ENCODE peak calls at places on chromosomes 4 and X, in seven cellular contexts. Q is pancreas, X is cardiac fibroblast, K is prostate gland, U is right lobe of liver, B is stomach, O is choroid plexus epithelial cell. G is an unnamed sample.
A peak's percentile ranks its signal among the peaks of the same experiment; 100 is the strongest.

GRCh38 chr4:57191523-57192034 is 81.4 kb upstream of the IGFBP7 start:
- DNase-seq in Q (peak; percentile 8), X (peak; percentile 17), K (peak; percentile 40), U (no peak), B (no peak), O (peak; percentile 17), G (no peak)

GRCh38 chrX:10156199-10157031 is at the start of gene CLCN4:
- DNase-seq in Q (peak; percentile 58), X (peak; percentile 71), K (peak; percentile 9), U (peak; percentile 74), B (peak; percentile 70), O (peak; percentile 56), G (peak; percentile 72)

GRCh38 chrX:33001107-33001506 is 210.2 kb downstream of the DMD start:
- DNase-seq in Q (no peak), X (no peak), K (no peak), U (no peak), B (no peak), O (no peak), G (no peak)

GRCh38 chr4:108355523-108356208 is 186.9 kb upstream of the LEF1 start:
- DNase-seq in Q (no peak), X (no peak), K (no peak), U (no peak), B (no peak), O (no peak), G (no peak)

GRCh38 chrX:76420237-76420636 is 7.3 kb upstream of the MAGEE1 start:
- DNase-seq in Q (no peak), X (no peak), K (no peak), U (no peak), B (no peak), O (peak; percentile 2), G (no peak)

GRCh38 chr4:146105464-146105863 is 70.1 kb upstream of the LSM6 start:
- DNase-seq in Q (no peak), X (no peak), K (no peak), U (no peak), B (no peak), O (no peak), G (no peak)

GRCh38 chr4:46931981-46932380 is 22.9 kb upstream of the COX7B2 start:
- DNase-seq in Q (peak; percentile 1), X (peak; percentile 48), K (no peak), U (no peak), B (no peak), O (peak; percentile 78), G (peak; percentile 70)

GRCh38 chrX:8052909-8053308 is 118.2 kb downstream of the VCX2 start:
- DNase-seq in Q (no peak), X (no peak), K (no peak), U (no peak), B (no peak), O (no peak), G (no peak)

GRCh38 chrX:48972214-48973164 is 845 bp upstream of the KCND1 start:
- DNase-seq in Q (peak; percentile 22), X (peak; percentile 68), K (no peak), U (no peak), B (peak; percentile 40), O (peak; percentile 57), G (peak; percentile 50)

GRCh38 chr4:37981844-37982720 is 21.9 kb downstream of the PTTG2 start:
- DNase-seq in Q (no peak), X (peak; percentile 33), K (no peak), U (no peak), B (no peak), O (peak; percentile 53), G (peak; percentile 18)

GRCh38 chrX:134484039-134484438 is 24.1 kb downstream of the HPRT1 start:
- DNase-seq in Q (no peak), X (peak; percentile 74), K (no peak), U (no peak), B (no peak), O (peak; percentile 75), G (peak; percentile 78)

GRCh38 chr4:147096667-147097604 is 151.3 kb upstream of the TTC29 start:
- DNase-seq in Q (no peak), X (peak; percentile 77), K (no peak), U (no peak), B (no peak), O (peak; percentile 82), G (peak; percentile 80)

GRCh38 chr4:22091351-22091731 is 142.8 kb upstream of the KCNIP4 start:
- DNase-seq in Q (no peak), X (no peak), K (no peak), U (no peak), B (no peak), O (no peak), G (no peak)

GRCh38 chr4:41981456-41981855 is at the start of gene DCAF4L1:
- DNase-seq in Q (no peak), X (no peak), K (no peak), U (no peak), B (no peak), O (no peak), G (no peak)

GRCh38 chrX:114344756-114345155 is 239.1 kb upstream of the HTR2C start:
- DNase-seq in Q (no peak), X (peak; percentile 61), K (no peak), U (no peak), B (no peak), O (peak; percentile 50), G (peak; percentile 51)

GRCh38 chr4:141099326-141099725 is 33.9 kb downstream of the RNF150 start:
- DNase-seq in Q (no peak), X (no peak), K (no peak), U (no peak), B (no peak), O (peak; percentile 28), G (no peak)

GRCh38 chrX:117989512-117989911 is 127.1 kb downstream of the KLHL13 start:
- DNase-seq in Q (no peak), X (no peak), K (no peak), U (no peak), B (no peak), O (no peak), G (no peak)

GRCh38 chr4:128686032-128686465 is 123.5 kb upstream of the JADE1 start:
- DNase-seq in Q (no peak), X (peak; percentile 47), K (no peak), U (no peak), B (no peak), O (peak; percentile 43), G (peak; percentile 45)

GRCh38 chr4:183412836-183413561 is 31.4 kb upstream of the CDKN2AIP start:
- DNase-seq in Q (no peak), X (no peak), K (no peak), U (no peak), B (no peak), O (no peak), G (no peak)

GRCh38 chrX:10109695-10110094 is 47.1 kb upstream of the CLCN4 start:
- DNase-seq in Q (no peak), X (peak; percentile 19), K (no peak), U (no peak), B (no peak), O (no peak), G (no peak)

GRCh38 chr4:181219783-181220416 is 1023.3 kb upstream of the TENM3 start:
- DNase-seq in Q (no peak), X (no peak), K (no peak), U (no peak), B (no peak), O (no peak), G (no peak)

GRCh38 chr4:76550966-76551780 is 116.1 kb downstream of the SHROOM3 start:
- DNase-seq in Q (no peak), X (no peak), K (no peak), U (no peak), B (no peak), O (peak; percentile 71), G (no peak)

GRCh38 chrX:143615851-143616250 is 20.1 kb downstream of the SLITRK4 start:
- DNase-seq in Q (no peak), X (peak; percentile 32), K (no peak), U (no peak), B (no peak), O (no peak), G (no peak)

GRCh38 chr4:13860126-13860525 is 232.6 kb upstream of the BOD1L1 start:
- DNase-seq in Q (no peak), X (peak; percentile 8), K (no peak), U (no peak), B (no peak), O (peak; percentile 43), G (peak; percentile 10)
- TF ChIP-seq CTCF in Q (no peak), X (peak; percentile 10), K (no peak), U (peak; percentile 15), B (no peak), O (peak; percentile 44), G (peak; percentile 3)

DNA sequence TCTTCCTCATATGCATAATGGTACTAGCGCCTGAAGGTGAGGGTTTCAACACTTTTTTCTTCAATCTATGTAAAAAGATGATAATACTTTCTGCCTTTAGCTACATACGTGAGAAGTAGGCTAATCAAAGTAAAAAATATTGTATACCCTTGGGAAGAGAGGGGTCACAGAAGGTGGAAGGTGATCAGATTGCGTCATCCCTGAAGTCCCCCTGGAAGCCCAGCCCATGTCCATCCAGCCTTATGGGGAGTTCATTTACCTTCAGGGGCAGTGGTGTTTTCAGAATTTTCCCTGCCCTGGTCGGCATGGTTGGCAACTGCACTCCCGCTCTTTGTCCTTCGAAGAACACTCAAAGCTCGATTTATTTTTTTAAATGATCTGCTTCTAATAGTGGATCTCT is 84.2 kb downstream of the LNX1 start:
- DNase-seq in Q (no peak), X (no peak), K (no peak), U (no peak), B (no peak), O (no peak), G (no peak)
- H3K4me3 ChIP-seq in Q (no peak overlapping the region), X (no peak overlapping the region), K (no peak overlapping the region), U (no peak overlapping the region), B (peak overlapping the region; percentile 24), O (no peak overlapping the region), G (peak overlapping the region; percentile 6)

DNA sequence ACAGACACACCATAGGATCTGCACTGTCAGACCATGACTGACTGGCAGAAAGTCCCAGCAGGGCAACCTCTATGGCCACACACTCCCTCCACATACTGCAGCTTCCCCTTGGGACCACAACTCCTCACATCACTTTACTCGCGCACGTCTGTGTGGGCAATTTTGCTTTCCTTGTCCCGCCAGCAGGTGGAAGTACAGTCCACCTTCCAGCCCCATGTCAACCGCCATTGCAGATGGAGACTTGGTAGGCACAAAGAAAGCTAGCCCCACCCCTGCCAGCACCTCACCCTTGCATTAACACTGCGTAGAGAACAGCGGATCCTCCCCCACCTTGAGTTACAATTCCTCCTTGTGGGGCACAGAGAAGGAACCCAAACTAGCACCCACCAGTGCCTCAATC is 74.4 kb upstream of the NAP1L2 start:
- DNase-seq in Q (no peak), X (no peak), K (no peak), U (no peak), B (no peak), O (no peak), G (no peak)
- TF ChIP-seq CTCF in Q (no peak), X (no peak), K (no peak), U (peak; percentile 39), B (no peak), O (no peak), G (no peak)

GRCh38 chr4:111776546-111776945 is 368.7 kb upstream of the FAM241A start:
- DNase-seq in Q (no peak), X (no peak), K (no peak), U (no peak), B (no peak), O (no peak), G (no peak)

GRCh38 chr4:111780965-111781364 is 364.3 kb upstream of the FAM241A start:
- DNase-seq in Q (no peak), X (no peak), K (no peak), U (no peak), B (no peak), O (no peak), G (no peak)

GRCh38 chr4:111778543-111778942 is 366.7 kb upstream of the FAM241A start:
- DNase-seq in Q (no peak), X (peak; percentile 3), K (no peak), U (no peak), B (no peak), O (peak; percentile 6), G (peak; percentile 4)

GRCh38 chr4:111775908-111776307 is 369.3 kb upstream of the FAM241A start:
- DNase-seq in Q (no peak), X (no peak), K (no peak), U (no peak), B (no peak), O (peak; percentile 2), G (peak; percentile 3)

GRCh38 chr4:111781611-111782010 is 363.6 kb upstream of the FAM241A start:
- DNase-seq in Q (no peak), X (peak; percentile 1), K (no peak), U (no peak), B (no peak), O (no peak), G (no peak)
- H3K4me3 ChIP-seq in Q (no peak overlapping the region), X (no peak overlapping the region), K (no peak overlapping the region), U (no peak overlapping the region), B (no peak overlapping the region), O (no peak overlapping the region), G (no peak overlapping the region)

G was measured in fibroblast of the aortic adventitia.